ENCODE peak calls at places on chromosomes 7 and 10, in nine cellular contexts. One of them, this sample, is unnamed.

GRCh38 chr10:110993024-110993693 is 73.8 kb downstream of the SHOC2 start:
- DNase-seq in endodermal cell: no peak
- DNase-seq in kidney: no peak
- DNase-seq in fibroblast of lung: peak; percentile 94
- DNase-seq in AG04450: peak; percentile 53
- DNase-seq in OCI-LY7: no peak
- DNase-seq in left lung: no peak
- DNase-seq in K562: no peak
- DNase-seq in keratinocyte: peak; percentile 42
- DNase-seq in this sample: no peak

GRCh38 chr10:121540773-121541395 is 57.4 kb downstream of the FGFR2 start:
- DNase-seq in endodermal cell: no peak
- DNase-seq in kidney: no peak
- DNase-seq in fibroblast of lung: no peak
- DNase-seq in AG04450: no peak
- DNase-seq in OCI-LY7: no peak
- DNase-seq in left lung: no peak
- DNase-seq in K562: no peak
- DNase-seq in keratinocyte: no peak
- DNase-seq in this sample: no peak

GRCh38 chr10:103668351-103669242 is 175.1 kb downstream of the NEURL1 start:
- DNase-seq in endodermal cell: no peak
- DNase-seq in kidney: peak; percentile 93
- DNase-seq in fibroblast of lung: peak; percentile 34
- DNase-seq in AG04450: no peak
- DNase-seq in OCI-LY7: no peak
- DNase-seq in left lung: peak; percentile 84
- DNase-seq in K562: peak; percentile 76
- DNase-seq in keratinocyte: no peak
- DNase-seq in this sample: peak; percentile 86

GRCh38 chr7:91852263-91852741 is 28.2 kb downstream of the MTERF1 start:
- DNase-seq in endodermal cell: no peak
- DNase-seq in kidney: no peak
- DNase-seq in fibroblast of lung: peak; percentile 20
- DNase-seq in AG04450: no peak
- DNase-seq in OCI-LY7: peak; percentile 45
- DNase-seq in left lung: no peak
- DNase-seq in K562: peak; percentile 51
- DNase-seq in keratinocyte: peak; percentile 70
- DNase-seq in this sample: no peak

GRCh38 chr7:81361769-81362168 is 408.1 kb downstream of the HGF start:
- DNase-seq in endodermal cell: no peak
- DNase-seq in kidney: no peak
- DNase-seq in fibroblast of lung: peak; percentile 37
- DNase-seq in AG04450: no peak
- DNase-seq in OCI-LY7: no peak
- DNase-seq in left lung: no peak
- DNase-seq in K562: no peak
- DNase-seq in keratinocyte: no peak
- DNase-seq in this sample: no peak

GRCh38 chr10:87818505-87819273 is 663 bp upstream of the ATAD1 start:
- DNase-seq in endodermal cell: peak; percentile 70
- DNase-seq in kidney: peak; percentile 59
- DNase-seq in fibroblast of lung: peak; percentile 52
- DNase-seq in AG04450: no peak
- DNase-seq in OCI-LY7: peak; percentile 91
- DNase-seq in left lung: no peak
- DNase-seq in K562: peak; percentile 24
- DNase-seq in keratinocyte: no peak
- DNase-seq in this sample: no peak

GRCh38 chr7:132242192-132242812 is 334.0 kb downstream of the PLXNA4 start:
- DNase-seq in endodermal cell: no peak
- DNase-seq in kidney: no peak
- DNase-seq in fibroblast of lung: no peak
- DNase-seq in AG04450: no peak
- DNase-seq in OCI-LY7: no peak
- DNase-seq in left lung: no peak
- DNase-seq in K562: no peak
- DNase-seq in keratinocyte: no peak
- DNase-seq in this sample: no peak

GRCh38 chr7:107659666-107660065 is 962 bp upstream of the SLC26A4 start:
- DNase-seq in endodermal cell: no peak
- DNase-seq in kidney: no peak
- DNase-seq in fibroblast of lung: peak; percentile 84
- DNase-seq in AG04450: peak; percentile 36
- DNase-seq in OCI-LY7: no peak
- DNase-seq in left lung: no peak
- DNase-seq in K562: peak; percentile 39
- DNase-seq in keratinocyte: no peak
- DNase-seq in this sample: no peak

GRCh38 chr10:4344544-4344994 is 481.4 kb upstream of the AKR1E2 start:
- DNase-seq in endodermal cell: peak; percentile 47
- DNase-seq in kidney: no peak
- DNase-seq in fibroblast of lung: peak; percentile 100
- DNase-seq in AG04450: peak; percentile 98
- DNase-seq in OCI-LY7: no peak
- DNase-seq in left lung: peak; percentile 58
- DNase-seq in K562: no peak
- DNase-seq in keratinocyte: peak; percentile 96
- DNase-seq in this sample: peak; percentile 95
- H3K27ac ChIP-seq in endodermal cell: no peak overlapping the region
- H3K27ac ChIP-seq in kidney: no peak overlapping the region
- H3K27ac ChIP-seq in fibroblast of lung: peak overlapping the region; percentile 91
- H3K27ac ChIP-seq in AG04450: peak overlapping the region; percentile 96
- H3K27ac ChIP-seq in OCI-LY7: no peak overlapping the region
- H3K27ac ChIP-seq in left lung: peak overlapping the region; percentile 73
- H3K27ac ChIP-seq in K562: no peak overlapping the region
- H3K27ac ChIP-seq in keratinocyte: peak overlapping the region; percentile 97
- H3K27ac ChIP-seq in this sample: peak overlapping the region; percentile 69

GRCh38 chr7:93231264-93231663 is 902 bp upstream of the VPS50 start:
- DNase-seq in endodermal cell: no peak
- DNase-seq in kidney: no peak
- DNase-seq in fibroblast of lung: no peak
- DNase-seq in AG04450: no peak
- DNase-seq in OCI-LY7: no peak
- DNase-seq in left lung: no peak
- DNase-seq in K562: no peak
- DNase-seq in keratinocyte: no peak
- DNase-seq in this sample: no peak

GRCh38 chr7:93232673-93233018 is 480 bp downstream of the VPS50 start:
- DNase-seq in endodermal cell: no peak
- DNase-seq in kidney: no peak
- DNase-seq in fibroblast of lung: no peak
- DNase-seq in AG04450: no peak
- DNase-seq in OCI-LY7: peak; percentile 14
- DNase-seq in left lung: no peak
- DNase-seq in K562: peak; percentile 30
- DNase-seq in keratinocyte: no peak
- DNase-seq in this sample: peak; percentile 71

GRCh38 chr7:93228302-93228701 is 2.0 kb upstream of the HEPACAM2 start:
- DNase-seq in endodermal cell: no peak
- DNase-seq in kidney: no peak
- DNase-seq in fibroblast of lung: peak; percentile 43
- DNase-seq in AG04450: peak; percentile 23
- DNase-seq in OCI-LY7: peak; percentile 82
- DNase-seq in left lung: no peak
- DNase-seq in K562: peak; percentile 71
- DNase-seq in keratinocyte: no peak
- DNase-seq in this sample: no peak

GRCh38 chr7:93226310-93226709 is at the start of gene HEPACAM2:
- DNase-seq in endodermal cell: no peak
- DNase-seq in kidney: no peak
- DNase-seq in fibroblast of lung: no peak
- DNase-seq in AG04450: no peak
- DNase-seq in OCI-LY7: no peak
- DNase-seq in left lung: no peak
- DNase-seq in K562: no peak
- DNase-seq in keratinocyte: no peak
- DNase-seq in this sample: no peak

GRCh38 chr7:93231799-93232672 is at the start of gene VPS50:
- DNase-seq in endodermal cell: peak; percentile 98
- DNase-seq in kidney: peak; percentile 97
- DNase-seq in fibroblast of lung: peak; percentile 94
- DNase-seq in AG04450: peak; percentile 89
- DNase-seq in OCI-LY7: peak; percentile 95
- DNase-seq in left lung: peak; percentile 91
- DNase-seq in K562: peak; percentile 95
- DNase-seq in keratinocyte: peak; percentile 71
- DNase-seq in this sample: peak; percentile 94
- TF ChIP-seq CTCF in endodermal cell: peak; percentile 38
- TF ChIP-seq CTCF in kidney: no peak
- TF ChIP-seq CTCF in fibroblast of lung: no peak
- TF ChIP-seq CTCF in AG04450: no peak
- TF ChIP-seq CTCF in OCI-LY7: no peak
- TF ChIP-seq CTCF in left lung: peak; percentile 17
- TF ChIP-seq CTCF in K562: no peak
- TF ChIP-seq CTCF in keratinocyte: peak; percentile 28
- TF ChIP-seq CTCF in this sample: no peak

DNA sequence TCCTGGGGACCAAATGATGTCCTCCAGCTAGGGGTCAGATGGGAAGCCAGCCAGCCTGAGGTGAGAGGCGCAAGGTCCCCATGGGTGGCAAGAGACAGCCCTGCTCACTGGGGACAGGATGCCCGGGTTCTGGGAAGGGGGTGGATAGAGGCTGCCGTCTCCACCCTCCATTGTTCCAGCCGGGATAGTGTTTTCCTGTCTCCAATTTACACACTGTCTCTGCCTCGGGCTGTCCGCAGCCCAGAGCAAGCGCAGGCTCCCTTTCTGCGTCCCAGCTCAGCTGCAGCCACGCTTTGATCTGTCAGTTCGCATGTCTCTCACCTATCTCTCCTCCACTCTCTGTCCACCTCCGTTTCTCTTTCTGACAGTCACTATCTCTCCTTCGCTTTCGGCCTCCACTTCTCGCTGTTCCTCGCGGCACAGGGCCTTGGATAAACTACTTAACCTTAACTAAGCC is 2.1 kb downstream of the EPHB4 start:
- DNase-seq in endodermal cell: peak; percentile 57
- DNase-seq in kidney: no peak
- DNase-seq in fibroblast of lung: no peak
- DNase-seq in AG04450: no peak
- DNase-seq in OCI-LY7: no peak
- DNase-seq in left lung: no peak
- DNase-seq in K562: no peak
- DNase-seq in keratinocyte: no peak
- DNase-seq in this sample: no peak
- H3K4me3 ChIP-seq in endodermal cell: peak overlapping the region; percentile 99
- H3K4me3 ChIP-seq in kidney: peak overlapping the region; percentile 67
- H3K4me3 ChIP-seq in fibroblast of lung: peak overlapping the region; percentile 87
- H3K4me3 ChIP-seq in AG04450: peak overlapping the region; percentile 78
- H3K4me3 ChIP-seq in OCI-LY7: no peak overlapping the region
- H3K4me3 ChIP-seq in left lung: peak overlapping the region; percentile 61
- H3K4me3 ChIP-seq in K562: peak overlapping the region; percentile 71
- H3K4me3 ChIP-seq in keratinocyte: peak overlapping the region; percentile 83
- H3K4me3 ChIP-seq in this sample: peak overlapping the region; percentile 76

DNA sequence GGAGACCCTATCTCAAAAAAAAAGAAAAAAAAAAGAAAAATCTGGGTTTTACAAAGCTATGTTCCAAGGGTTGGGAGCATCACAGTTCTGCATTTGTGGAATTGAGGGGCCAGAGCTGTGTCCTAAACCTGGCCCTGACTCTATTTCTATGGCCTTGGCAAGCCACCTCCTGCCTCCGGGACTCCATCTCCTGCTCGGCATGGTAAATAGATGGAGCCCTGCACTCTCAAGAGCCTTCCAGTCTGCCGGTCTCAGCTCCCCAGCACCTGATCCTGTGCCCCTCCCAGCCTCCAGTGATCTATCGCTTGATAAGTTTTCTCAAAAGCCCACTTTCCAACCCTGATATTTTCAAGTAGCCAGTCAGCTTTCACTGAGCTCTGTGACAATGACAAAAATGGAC is 43.0 kb downstream of the KCNH2 start:
- DNase-seq in endodermal cell: no peak
- DNase-seq in kidney: no peak
- DNase-seq in fibroblast of lung: no peak
- DNase-seq in AG04450: no peak
- DNase-seq in OCI-LY7: no peak
- DNase-seq in left lung: no peak
- DNase-seq in K562: no peak
- DNase-seq in keratinocyte: no peak
- DNase-seq in this sample: no peak
- H3K27ac ChIP-seq in endodermal cell: no peak overlapping the region
- H3K27ac ChIP-seq in kidney: no peak overlapping the region
- H3K27ac ChIP-seq in fibroblast of lung: no peak overlapping the region
- H3K27ac ChIP-seq in AG04450: no peak overlapping the region
- H3K27ac ChIP-seq in OCI-LY7: no peak overlapping the region
- H3K27ac ChIP-seq in left lung: no peak overlapping the region
- H3K27ac ChIP-seq in K562: no peak overlapping the region
- H3K27ac ChIP-seq in keratinocyte: no peak overlapping the region
- H3K27ac ChIP-seq in this sample: no peak overlapping the region

DNA sequence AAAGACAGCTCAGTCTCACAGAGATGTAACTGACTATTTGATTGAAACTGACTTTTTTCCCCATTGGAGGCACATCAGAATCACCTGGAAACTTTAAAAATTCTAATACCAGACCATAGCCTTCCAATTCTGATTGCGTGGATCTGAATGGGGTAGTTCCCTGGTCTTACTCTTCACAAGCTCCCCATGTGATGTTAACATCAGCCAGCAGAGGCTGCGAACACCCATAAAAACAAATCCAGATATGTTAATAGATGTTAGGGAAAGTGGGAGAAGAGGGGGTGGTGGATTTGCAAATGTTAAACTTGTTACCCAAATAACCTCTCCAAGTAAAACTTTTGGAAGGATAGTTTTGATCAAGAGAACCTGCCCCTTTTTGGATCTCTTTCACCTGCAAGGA is 1133.4 kb downstream of the CNTNAP2 start:
- DNase-seq in endodermal cell: no peak
- DNase-seq in kidney: no peak
- DNase-seq in fibroblast of lung: no peak
- DNase-seq in AG04450: no peak
- DNase-seq in OCI-LY7: no peak
- DNase-seq in left lung: no peak
- DNase-seq in K562: no peak
- DNase-seq in keratinocyte: no peak
- DNase-seq in this sample: no peak
- TF ChIP-seq CTCF in endodermal cell: peak; percentile 55
- TF ChIP-seq CTCF in kidney: no peak
- TF ChIP-seq CTCF in fibroblast of lung: no peak
- TF ChIP-seq CTCF in AG04450: peak; percentile 4
- TF ChIP-seq CTCF in OCI-LY7: no peak
- TF ChIP-seq CTCF in left lung: no peak
- TF ChIP-seq CTCF in K562: no peak
- TF ChIP-seq CTCF in keratinocyte: no peak
- TF ChIP-seq CTCF in this sample: no peak

GRCh38 chr7:25124485-25125136 is 449 bp downstream of the CYCS start:
- DNase-seq in endodermal cell: no peak
- DNase-seq in kidney: no peak
- DNase-seq in fibroblast of lung: no peak
- DNase-seq in AG04450: no peak
- DNase-seq in OCI-LY7: peak; percentile 37
- DNase-seq in left lung: no peak
- DNase-seq in K562: no peak
- DNase-seq in keratinocyte: no peak
- DNase-seq in this sample: no peak
- H3K4me3 ChIP-seq in endodermal cell: peak overlapping the region; percentile 97
- H3K4me3 ChIP-seq in kidney: peak overlapping the region; percentile 100
- H3K4me3 ChIP-seq in fibroblast of lung: peak overlapping the region; percentile 95
- H3K4me3 ChIP-seq in AG04450: peak overlapping the region; percentile 98
- H3K4me3 ChIP-seq in OCI-LY7: peak overlapping the region; percentile 89
- H3K4me3 ChIP-seq in left lung: peak overlapping the region; percentile 80
- H3K4me3 ChIP-seq in K562: peak overlapping the region; percentile 90
- H3K4me3 ChIP-seq in keratinocyte: peak overlapping the region; percentile 86
- H3K4me3 ChIP-seq in this sample: peak overlapping the region; percentile 95